ENCODE peak calls at places on chromosomes 2 and 18, in four cellular contexts. R is IMR-90, S is gastrocnemius medialis, X is HepG2. P is an unnamed sample. For H3K27me3, the result is how much of the 10 kb centered on the place peaks cover.

GRCh38 chr2:227214622-227215041 is 50.2 kb downstream of the COL4A3 start:
- ATAC-seq in R (no peak), S (no peak), X (no peak), P (no peak)

GRCh38 chr2:143255899-143256298 is 126.7 kb downstream of the ARHGAP15 start:
- ATAC-seq in R (no peak), S (no peak), X (no peak), P (no peak)

GRCh38 chr2:152036611-152037469 is 62.0 kb downstream of the CACNB4 start:
- ATAC-seq in R (peak), S (peak), X (peak), P (peak)

GRCh38 chr18:34595673-34596072 is 114.4 kb upstream of the DTNA start:
- ATAC-seq in R (no peak), S (peak), X (no peak), P (no peak)

GRCh38 chr2:113198048-113198789 is 24.4 kb downstream of the PSD4 start:
- ATAC-seq in R (no peak), S (peak), X (no peak), P (no peak)

GRCh38 chr2:41364842-41365241 is 683.0 kb upstream of the PKDCC start:
- ATAC-seq in R (no peak), S (no peak), X (no peak), P (no peak)

GRCh38 chr18:31429623-31430022 is 17.9 kb upstream of the DSG3 start:
- ATAC-seq in R (no peak), S (no peak), X (no peak), P (no peak)

GRCh38 chr2:7703523-7704144 is 786.4 kb downstream of the RNF144A start:
- ATAC-seq in R (no peak), S (no peak), X (no peak), P (no peak)

GRCh38 chr2:202005272-202005887 is 28.3 kb upstream of the FZD7 start:
- ATAC-seq in R (no peak), S (no peak), X (no peak), P (no peak)

DNA sequence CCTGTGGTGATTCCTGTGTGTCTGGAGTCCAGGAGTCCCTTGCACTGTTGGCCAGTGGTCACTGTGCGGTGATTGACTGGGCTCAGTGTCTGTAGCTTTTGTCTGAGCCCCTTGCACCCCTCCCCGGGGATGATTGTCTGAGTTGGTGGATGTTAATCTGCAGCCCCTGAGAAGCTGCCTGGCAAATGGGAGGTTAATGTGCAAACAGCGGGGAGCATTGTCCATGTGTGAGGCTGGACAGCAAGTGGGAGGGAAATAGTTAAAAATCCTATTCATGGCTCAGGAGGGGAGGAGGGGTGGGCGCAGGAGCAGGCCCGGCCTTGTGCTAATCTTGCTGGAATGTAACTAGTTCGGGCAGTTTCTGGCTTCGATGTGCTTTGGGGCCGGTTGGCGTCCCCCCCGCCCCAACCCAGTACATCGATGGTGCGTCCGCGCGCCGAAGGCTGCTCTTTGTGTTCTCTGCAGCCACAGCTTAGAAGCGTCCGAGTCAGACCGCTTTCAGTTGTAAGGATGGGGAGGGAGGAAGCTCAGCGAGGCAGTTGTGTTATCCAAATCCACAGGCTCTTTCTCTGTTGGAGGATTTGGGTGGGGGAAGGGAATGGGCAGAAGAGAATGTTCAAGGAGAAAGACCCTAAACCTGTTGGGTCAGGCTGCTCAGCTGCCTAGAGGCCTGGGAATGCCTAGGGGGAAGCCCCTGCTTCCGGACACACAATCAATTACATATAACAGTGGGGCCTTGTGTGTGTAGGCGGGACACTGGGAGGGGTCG is 71.8 kb downstream of the TGOLN2 start:
- ATAC-seq in R (peak), S (no peak), X (peak), P (peak)
- TF ChIP-seq POLR2A in R (no peak), S (no peak), X (no peak), P (no peak)

DNA sequence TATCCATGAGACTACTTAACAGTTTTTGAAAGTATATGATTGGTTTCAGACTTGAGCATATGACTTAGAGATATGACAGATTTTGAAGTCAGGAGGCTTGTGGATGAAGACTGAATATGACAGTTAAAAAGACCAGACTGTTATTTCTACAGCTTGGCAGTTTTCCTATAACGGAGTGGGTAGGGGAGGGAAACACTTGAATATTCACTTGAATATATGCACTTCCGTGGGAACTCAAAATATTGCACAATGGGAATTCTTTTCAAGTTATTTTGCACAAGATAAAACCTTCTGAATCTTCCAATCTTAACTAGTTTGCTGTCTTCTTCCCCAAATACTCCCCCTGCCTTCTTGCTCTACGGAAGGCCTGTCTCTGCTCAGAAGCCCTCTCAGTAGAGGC is 64.6 kb upstream of the ACKR3 start:
- ATAC-seq in R (no peak), S (no peak), X (no peak), P (no peak)
- H3K27me3 ChIP-seq in R (under half), S (under half), X (under half), P (under half)

GRCh38 chr18:9137168-9138066 is 836 bp downstream of the ANKRD12 start:
- ATAC-seq in R (peak), S (peak), X (peak), P (peak)
- TF ChIP-seq POLR2A in R (peak), S (peak), X (peak), P (peak)

GRCh38 chr18:70503060-70503459 is 214.2 kb downstream of the SOCS6 start:
- ATAC-seq in R (no peak), S (no peak), X (no peak), P (no peak)
- H3K27me3 ChIP-seq in R (under half), S (under half), X (under half), P (under half)

DNA sequence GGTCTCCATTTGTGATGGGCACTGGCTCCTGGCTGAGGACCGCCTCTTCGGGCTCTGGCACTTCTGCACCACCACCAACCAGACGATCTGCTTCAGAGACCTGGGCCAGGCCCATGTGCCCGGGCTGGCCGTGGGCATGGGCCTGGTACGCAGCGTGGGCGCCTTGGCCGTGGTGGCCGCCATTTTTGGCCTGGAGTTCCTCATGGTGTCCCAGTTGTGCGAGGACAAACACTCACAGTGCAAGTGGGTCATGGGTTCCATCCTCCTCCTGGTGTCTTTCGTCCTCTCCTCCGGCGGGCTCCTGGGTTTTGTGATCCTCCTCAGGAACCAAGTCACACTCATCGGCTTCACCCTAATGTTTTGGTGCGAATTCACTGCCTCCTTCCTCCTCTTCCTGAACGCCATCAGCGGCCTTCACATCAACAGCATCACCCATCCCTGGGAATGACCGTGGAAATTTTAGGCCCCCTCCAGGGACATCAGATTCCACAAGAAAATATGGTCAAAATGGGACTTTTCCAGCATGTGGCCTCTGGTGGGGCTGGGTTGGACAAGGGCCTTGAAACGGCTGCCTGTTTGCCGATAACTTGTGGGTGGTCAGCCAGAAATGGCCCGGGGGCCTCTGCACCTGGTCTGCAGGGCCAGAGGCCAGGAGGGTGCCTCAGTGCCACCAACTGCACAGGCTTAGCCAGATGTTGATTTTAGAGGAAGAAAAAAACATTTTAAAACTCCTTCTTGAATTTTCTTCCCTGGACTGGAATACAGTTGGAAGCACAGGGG is 5.5 kb downstream of the TMEM37 start:
- ATAC-seq in R (no peak), S (no peak), X (no peak), P (no peak)
- TF ChIP-seq POLR2A in R (no peak), S (no peak), X (no peak), P (no peak)

GRCh38 chr2:28905533-28905932 is 11.1 kb downstream of the WDR43 start:
- ATAC-seq in R (no peak), S (peak), X (no peak), P (no peak)
- H3K27me3 ChIP-seq in R (under half), S (under half), X (under half), P (under half)

GRCh38 chr2:239222346-239223028 is 178.3 kb downstream of the HDAC4 start:
- ATAC-seq in R (no peak), S (peak), X (no peak), P (peak)

GRCh38 chr2:239224249-239224605 is 176.6 kb downstream of the HDAC4 start:
- ATAC-seq in R (no peak), S (no peak), X (no peak), P (no peak)

GRCh38 chr2:239225456-239225855 is 175.4 kb downstream of the HDAC4 start:
- ATAC-seq in R (no peak), S (no peak), X (no peak), P (no peak)

GRCh38 chr2:239223029-239223329 is 177.8 kb downstream of the HDAC4 start:
- ATAC-seq in R (no peak), S (peak), X (no peak), P (peak)

GRCh38 chr2:239223330-239224248 is 177.2 kb downstream of the HDAC4 start:
- ATAC-seq in R (no peak), S (peak), X (peak), P (peak)
- TF ChIP-seq POLR2A in R (no peak), S (no peak), X (peak), P (no peak)

GRCh38 chr2:240932724-240933047 is 26.6 kb downstream of the CROCC2 start:
- ATAC-seq in R (no peak), S (no peak), X (no peak), P (no peak)

GRCh38 chr2:240933966-240934700 is 28.0 kb downstream of the CROCC2 start:
- ATAC-seq in R (no peak), S (no peak), X (peak), P (no peak)

GRCh38 chr2:240934701-240935100 is 28.6 kb downstream of the CROCC2 start:
- ATAC-seq in R (no peak), S (no peak), X (no peak), P (no peak)

GRCh38 chr2:240932001-240932723 is 26.0 kb downstream of the CROCC2 start:
- ATAC-seq in R (no peak), S (no peak), X (no peak), P (no peak)

GRCh38 chr2:240933048-240933965 is 27.2 kb downstream of the CROCC2 start:
- ATAC-seq in R (no peak), S (no peak), X (peak), P (no peak)
- H3K27me3 ChIP-seq in R (under half), S (under half), X (half or more), P (under half)

P was measured in gastroesophageal sphincter.